ENCODE peak calls at places on chromosomes 12 and 14, in four cellular contexts. X is activated B cell treated with CpG ODN at 0.5 μM for 24 hours, F is mammary epithelial cell, W is GM13976. R is an unnamed sample.
A peak's percentile ranks its signal among the peaks of the same experiment; 100 is the strongest.

GRCh38 chr14:35883677-35884293 is 57.6 kb downstream of the BRMS1L start:
- DNase-seq in X (no peak), W (peak; percentile 45), F (no peak), R (no peak)

GRCh38 chr12:68587448-68587873 is 23.2 kb upstream of the RAP1B start:
- DNase-seq in F (no peak), W (peak; percentile 72), X (no peak), R (no peak)

GRCh38 chr12:104694161-104694560 is 237.4 kb downstream of the CHST11 start:
- DNase-seq in F (no peak), W (no peak), X (no peak), R (no peak)

GRCh38 chr12:72723732-72724131 is 451.6 kb downstream of the TRHDE start:
- DNase-seq in W (no peak), F (no peak), X (no peak), R (no peak)

GRCh38 chr12:123105427-123105826 is 45.5 kb downstream of the PITPNM2 start:
- DNase-seq in F (no peak), W (no peak), X (no peak), R (no peak)

GRCh38 chr14:22657861-22658260 is 13.7 kb upstream of the OR6J1 start:
- DNase-seq in W (peak; percentile 48), F (peak; percentile 45), X (no peak), R (no peak)

GRCh38 chr12:113007166-113007565 is 28.8 kb downstream of the OAS2 start:
- DNase-seq in F (peak; percentile 77), X (no peak), W (no peak), R (no peak)

GRCh38 chr14:94043111-94043755 is 17.1 kb downstream of the OTUB2 start:
- DNase-seq in W (no peak), F (no peak), X (no peak), R (no peak)

GRCh38 chr14:101412741-101413140 is 148.6 kb upstream of the DIO3 start:
- DNase-seq in X (no peak), F (no peak), W (no peak), R (no peak)

GRCh38 chr12:84038241-84038640 is 874.4 kb downstream of the SLC6A15 start:
- DNase-seq in X (no peak), W (no peak), F (no peak), R (no peak)

GRCh38 chr14:68584786-68585185 is 208.1 kb downstream of the ZFP36L1 start:
- DNase-seq in F (no peak), X (no peak), W (no peak), R (no peak)

GRCh38 chr12:78226763-78227162 is 396.1 kb downstream of the NAV3 start:
- DNase-seq in X (no peak), W (no peak), F (no peak), R (no peak)

GRCh38 chr14:97021001-97021400 is 223.8 kb downstream of the VRK1 start:
- DNase-seq in W (no peak), F (no peak), X (no peak), R (no peak)

GRCh38 chr14:23068792-23069412 is 11.6 kb upstream of the CDH24 start:
- DNase-seq in F (peak; percentile 83), X (no peak), W (peak; percentile 92), R (peak; percentile 93)

GRCh38 chr14:30440986-30441385 is 118.0 kb upstream of the G2E3 start:
- DNase-seq in F (no peak), W (no peak), X (no peak), R (no peak)

GRCh38 chr12:107318804-107319535 is 225.6 kb upstream of the CRY1 start:
- DNase-seq in X (no peak), F (peak; percentile 65), W (peak; percentile 31), R (no peak)

GRCh38 chr12:39402922-39403321 is 40.0 kb downstream of the KIF21A start:
- DNase-seq in X (no peak), W (peak; percentile 12), F (peak; percentile 56), R (no peak)

GRCh38 chr14:97458302-97459137 is 661.3 kb downstream of the VRK1 start:
- DNase-seq in F (no peak), X (no peak), W (peak; percentile 27), R (no peak)

GRCh38 chr12:22100952-22101748 is 55.1 kb downstream of the CMAS start:
- DNase-seq in X (no peak), F (peak; percentile 73), W (peak; percentile 56), R (no peak)

GRCh38 chr12:14607561-14607960 is 39.9 kb upstream of the PLBD1 start:
- DNase-seq in W (no peak), F (no peak), X (no peak), R (no peak)

GRCh38 chr12:89370411-89370810 is 18.1 kb upstream of the DUSP6 start:
- DNase-seq in F (no peak), W (no peak), X (no peak), R (no peak)

GRCh38 chr12:74488134-74488533 is 49.5 kb upstream of the ATXN7L3B start:
- DNase-seq in X (no peak), W (no peak), F (no peak), R (no peak)

GRCh38 chr12:93274937-93275336 is 102.8 kb upstream of the NUDT4 start:
- DNase-seq in X (no peak), F (no peak), W (no peak), R (no peak)

GRCh38 chr12:96811083-96811482 is 96.0 kb upstream of the NEDD1 start:
- DNase-seq in F (peak; percentile 73), X (no peak), W (no peak), R (no peak)

GRCh38 chr14:23626946-23627345 is 9.2 kb upstream of the DHRS2 start:
- DNase-seq in W (no peak), F (no peak), X (no peak), R (no peak)

GRCh38 chr14:61663312-61663974 is 31.9 kb upstream of the HIF1A start:
- DNase-seq in W (peak; percentile 34), X (no peak), F (no peak), R (no peak)

GRCh38 chr12:92065018-92065499 is 80.6 kb downstream of the BTG1 start:
- DNase-seq in F (no peak), X (no peak), W (no peak), R (no peak)

GRCh38 chr12:55797068-55797467 is 20.5 kb downstream of the SARNP start:
- DNase-seq in X (no peak), W (no peak), F (peak; percentile 13), R (no peak)

GRCh38 chr12:3882896-3883564 is 9.8 kb upstream of the PARP11 start:
- DNase-seq in W (peak; percentile 53), X (no peak), F (peak; percentile 26), R (no peak)

GRCh38 chr14:32343926-32344430 is 14.9 kb downstream of the AKAP6 start:
- DNase-seq in F (peak; percentile 76), W (no peak), X (no peak), R (no peak)

GRCh38 chr14:73746540-73747385 is 32.6 kb upstream of the PNMA1 start:
- DNase-seq in F (no peak), X (no peak), W (no peak), R (no peak)
- TF ChIP-seq CTCF in F (peak; percentile 22), X (no peak), W (no peak), R (peak; percentile 18)

DNA sequence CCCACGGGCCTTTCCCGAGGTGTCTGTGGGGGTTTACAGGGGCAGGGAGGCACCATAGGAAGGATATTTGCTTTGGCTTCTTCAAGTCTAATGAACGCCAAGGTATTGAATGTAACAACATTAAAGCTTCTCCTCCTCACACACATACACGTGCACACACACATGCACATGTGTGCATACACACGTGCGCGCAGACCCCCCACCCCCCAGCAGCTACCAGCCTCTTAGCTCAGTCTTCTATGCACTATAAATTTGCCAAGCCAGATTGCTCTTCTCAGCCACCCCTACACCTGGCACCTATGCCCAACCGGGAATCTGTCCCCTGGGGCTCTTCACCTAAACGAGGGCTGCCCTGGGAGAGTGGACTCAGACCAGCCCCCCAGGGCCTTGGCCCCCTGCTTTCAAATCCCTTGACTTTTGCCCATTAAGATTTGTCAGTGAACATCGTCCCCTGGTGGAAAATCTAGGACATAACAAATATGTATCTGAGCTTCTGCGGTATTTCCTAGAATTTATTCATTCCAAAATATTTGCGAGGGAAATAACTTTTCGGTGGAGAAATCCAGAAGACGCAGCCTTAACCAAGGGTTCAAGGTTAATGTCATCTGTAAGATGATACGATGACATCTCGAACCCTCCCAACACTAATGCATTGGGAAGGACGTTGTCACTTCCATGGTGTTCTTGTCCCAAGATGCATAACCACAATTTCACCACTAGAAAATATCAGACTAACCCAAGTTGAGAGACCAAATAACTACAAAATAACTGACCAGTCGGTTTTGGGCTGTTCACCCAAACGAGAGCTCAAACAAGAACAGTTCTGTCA is 330.4 kb downstream of the MED13L start:
- DNase-seq in F (no peak), X (no peak), W (no peak), R (no peak)
- TF ChIP-seq CTCF in F (peak; percentile 26), X (no peak), W (peak; percentile 14), R (peak; percentile 41)

GRCh38 chr12:127431177-127431576 is 835.8 kb upstream of the TMEM132C start:
- DNase-seq in F (no peak), W (no peak), X (no peak), R (no peak)

GRCh38 chr12:127428420-127428819 is 838.5 kb upstream of the TMEM132C start:
- DNase-seq in F (no peak), X (no peak), W (no peak), R (no peak)

GRCh38 chr12:127425474-127425873 is 841.5 kb upstream of the TMEM132C start:
- DNase-seq in X (no peak), F (no peak), W (no peak), R (no peak)

GRCh38 chr12:127429556-127429955 is 837.4 kb upstream of the TMEM132C start:
- DNase-seq in F (no peak), X (no peak), W (no peak), R (no peak)

GRCh38 chr12:127430401-127430800 is 836.6 kb upstream of the TMEM132C start:
- DNase-seq in F (no peak), W (no peak), X (no peak), R (no peak)
- TF ChIP-seq CTCF in F (no peak), W (no peak), X (no peak), R (no peak)

GRCh38 chr12:23898121-23898520 is 51.3 kb downstream of the SOX5 start:
- DNase-seq in W (no peak), X (no peak), F (no peak), R (no peak)
- TF ChIP-seq CTCF in W (no peak), X (no peak), F (no peak), R (no peak)

DNA sequence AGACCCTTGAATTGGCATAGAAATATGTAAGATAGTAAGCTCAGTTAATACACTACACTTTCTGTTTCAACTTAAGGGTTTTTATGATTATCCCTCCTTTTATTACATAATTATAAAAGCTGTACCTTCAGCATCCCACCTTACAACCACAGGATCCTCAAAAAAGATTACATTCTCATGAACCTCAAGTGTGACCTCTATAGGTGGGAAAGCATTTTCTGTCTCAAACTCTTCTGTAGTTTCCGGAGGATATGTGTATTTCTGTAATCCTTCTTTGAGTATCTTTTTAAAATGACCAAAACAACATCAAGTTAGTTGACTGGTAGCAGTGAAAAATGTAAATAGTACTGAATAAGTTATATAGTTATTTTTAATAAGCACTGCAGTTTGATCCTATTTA is 75.9 kb downstream of the DNAI7 start:
- DNase-seq in X (no peak), F (no peak), W (peak; percentile 48), R (no peak)
- TF ChIP-seq CTCF in X (no peak), F (peak; percentile 3), W (no peak), R (peak; percentile 18)

GRCh38 chr14:87896393-87897380 is 96.3 kb downstream of the GALC start:
- DNase-seq in W (no peak), X (no peak), F (peak; percentile 37), R (no peak)
- TF ChIP-seq CTCF in W (peak; percentile 64), X (no peak), F (peak; percentile 69), R (peak; percentile 81)